ENCODE peak calls at places on chromosomes 1 and 21, in eight cellular contexts. M is astrocyte of the spinal cord; C is AG04450; U is head of caudate nucleus; A is NCI-H1436; B is stimulated activated CD8-positive, alpha-beta memory T cell treated with anti-CD3 and anti-CD28 coated beads, Interleukin-4, amount 100 ng/mL, for 24 hours; Z is small intestine; H is NCI-H345. V is an unnamed sample.

GRCh38 chr1:193115629-193116227 is 6.1 kb upstream of the CDC73 start:
- DNase-seq in A (no peak), B (no peak), M (peak), H (no peak), Z (peak), C (peak), U (no peak), V (peak)

GRCh38 chr1:65509912-65510680 is 89.6 kb downstream of the LEPR start:
- DNase-seq in B (no peak), A (no peak), U (no peak), M (peak), C (peak), H (no peak), Z (no peak), V (no peak)

GRCh38 chr21:15788847-15789548 is 59.2 kb downstream of the USP25 start:
- DNase-seq in U (no peak), H (no peak), A (no peak), B (no peak), Z (no peak), M (peak), C (no peak), V (no peak)

GRCh38 chr1:64100791-64101190 is 102.6 kb upstream of the UBE2U start:
- DNase-seq in A (no peak), C (no peak), U (no peak), M (peak), H (no peak), Z (no peak), B (no peak), V (no peak)

GRCh38 chr1:100862591-100862990 is 32.1 kb downstream of the EXTL2 start:
- DNase-seq in M (peak), B (no peak), A (no peak), Z (no peak), C (peak), H (no peak), U (no peak), V (no peak)

GRCh38 chr1:226349801-226350503 is 41.0 kb upstream of the LIN9 start:
- DNase-seq in Z (peak), H (no peak), M (no peak), B (no peak), A (no peak), C (no peak), U (no peak), V (no peak)

GRCh38 chr1:174036798-174037197 is 14.6 kb upstream of the RC3H1 start:
- DNase-seq in Z (no peak), H (no peak), U (no peak), B (no peak), A (no peak), C (no peak), M (no peak), V (no peak)

GRCh38 chr1:157025856-157026255 is 19.7 kb downstream of the ARHGEF11 start:
- DNase-seq in B (no peak), H (no peak), C (no peak), U (no peak), A (no peak), M (no peak), Z (no peak), V (no peak)

GRCh38 chr1:67889940-67890567 is 56.8 kb upstream of the GNG12 start:
- DNase-seq in A (no peak), C (peak), H (no peak), M (peak), U (no peak), Z (no peak), B (no peak), V (no peak)

GRCh38 chr1:155282488-155283086 is 5.3 kb downstream of the HCN3 start:
- DNase-seq in C (no peak), U (no peak), Z (no peak), B (no peak), H (no peak), M (no peak), A (no peak), V (no peak)

GRCh38 chr1:245997471-245998258 is 509.4 kb downstream of the SMYD3 start:
- DNase-seq in C (no peak), U (no peak), M (peak), Z (no peak), B (no peak), H (no peak), A (no peak), V (no peak)

GRCh38 chr1:180230416-180230790 is 339 bp downstream of the LHX4 start:
- DNase-seq in H (no peak), U (no peak), C (no peak), Z (no peak), M (peak), A (no peak), B (no peak), V (no peak)

GRCh38 chr1:207847116-207847515 is 63.8 kb downstream of the CD34 start:
- DNase-seq in A (no peak), M (peak), Z (no peak), B (no peak), C (no peak), H (no peak), U (no peak), V (no peak)